ENCODE peak calls at places on chromosomes 11 and 22, in six cellular contexts. V, Z, E, F, Y and A are unnamed samples.

GRCh38 chr22:22157500-22157822 is 87.1 kb upstream of the VPREB1 start:
- DNase-seq in Y (no peak), F (no peak), V (no peak), Z (no peak), E (no peak), A (no peak)

GRCh38 chr11:3902441-3902840 is 47.0 kb downstream of the STIM1 start:
- DNase-seq in V (no peak), F (no peak), Y (no peak), E (no peak), Z (no peak), A (no peak)

GRCh38 chr22:24198682-24199052 is 17.4 kb downstream of the SUSD2 start:
- DNase-seq in Y (no peak), Z (no peak), E (no peak), V (no peak), F (no peak), A (no peak)

GRCh38 chr22:24376606-24377005 is 50.8 kb upstream of the ADORA2A start:
- DNase-seq in F (no peak), E (no peak), V (no peak), Y (no peak), Z (no peak), A (no peak)

GRCh38 chr11:44617671-44618461 is 52.4 kb downstream of the CD82 start:
- DNase-seq in E (no peak), Z (peak; percentile 10), V (no peak), Y (no peak), F (no peak), A (no peak)

GRCh38 chr11:45859661-45860140 is 12.4 kb downstream of the CRY2 start:
- DNase-seq in F (peak; percentile 90), E (peak; percentile 96), Y (peak; percentile 92), V (peak; percentile 66), Z (peak; percentile 96), A (peak; percentile 46)

GRCh38 chr11:8229299-8230177 is 34.1 kb downstream of the LMO1 start:
- DNase-seq in Z (no peak), V (no peak), E (no peak), F (no peak), Y (no peak), A (peak; percentile 62)

GRCh38 chr11:2719831-2720603 is 20.2 kb upstream of the KCNQ1OT1 start:
- DNase-seq in F (no peak), E (no peak), Z (no peak), Y (no peak), V (no peak), A (no peak)

GRCh38 chr11:118688851-118689502 is 9.5 kb upstream of the TREH start:
- DNase-seq in E (no peak), V (no peak), Y (no peak), Z (no peak), F (no peak), A (no peak)

GRCh38 chr11:36463781-36464180 is 46.3 kb downstream of the TRAF6 start:
- DNase-seq in F (no peak), Y (no peak), E (no peak), Z (no peak), V (no peak), A (no peak)

GRCh38 chr11:80432051-80432450 is 991.2 kb upstream of the TENM4 start:
- DNase-seq in Y (no peak), F (no peak), E (no peak), V (no peak), Z (no peak), A (no peak)

GRCh38 chr11:78564037-78564888 is 10.4 kb downstream of the NARS2 start:
- DNase-seq in Y (no peak), E (no peak), V (peak; percentile 74), Z (peak; percentile 61), F (peak; percentile 81), A (peak; percentile 42)

GRCh38 chr11:35550374-35551036 is 25.1 kb upstream of the PAMR1 start:
- DNase-seq in E (peak; percentile 87), V (no peak), Y (no peak), F (no peak), Z (no peak), A (no peak)

GRCh38 chr22:37546436-37547248 is 13.6 kb upstream of the CDC42EP1 start:
- DNase-seq in Y (peak; percentile 75), V (peak; percentile 60), E (no peak), F (no peak), Z (no peak), A (no peak)

GRCh38 chr11:9266926-9267325 is 1.8 kb upstream of the DENND5A start:
- DNase-seq in V (no peak), Y (no peak), F (no peak), E (no peak), Z (no peak), A (no peak)

GRCh38 chr11:134019500-134019899 is 49.4 kb upstream of the JAM3 start:
- DNase-seq in Z (no peak), Y (no peak), V (no peak), F (no peak), E (no peak), A (no peak)

GRCh38 chr11:58675344-58676155 is 53.1 kb downstream of the CNTF start:
- DNase-seq in E (no peak), F (peak; percentile 83), Z (peak; percentile 30), Y (peak; percentile 75), V (peak; percentile 73), A (peak; percentile 44)

GRCh38 chr11:94111241-94111640 is 17.4 kb upstream of the PANX1 start:
- DNase-seq in Z (no peak), Y (no peak), F (no peak), E (no peak), V (no peak), A (no peak)

GRCh38 chr11:46527586-46527985 is 66.2 kb downstream of the AMBRA1 start:
- DNase-seq in F (no peak), Y (no peak), E (no peak), V (no peak), Z (no peak), A (peak; percentile 32)

GRCh38 chr22:48853627-48854240 is 973.9 kb downstream of the BRD1 start:
- DNase-seq in V (no peak), Y (no peak), F (no peak), E (no peak), Z (no peak), A (no peak)

GRCh38 chr11:32005786-32006406 is 85.0 kb upstream of the RCN1 start:
- DNase-seq in Z (no peak), V (no peak), E (no peak), F (no peak), Y (no peak), A (peak; percentile 58)

GRCh38 chr22:38040953-38041759 is 16.0 kb upstream of the PICK1 start:
- DNase-seq in Y (no peak), V (no peak), E (no peak), F (no peak), Z (no peak), A (no peak)

GRCh38 chr11:115928811-115929210 is 424.6 kb upstream of the CADM1 start:
- DNase-seq in V (no peak), E (no peak), F (no peak), Z (no peak), Y (no peak), A (no peak)

GRCh38 chr11:64339754-64340408 is at the start of gene CCDC88B:
- DNase-seq in Z (no peak), F (peak; percentile 7), V (no peak), E (no peak), Y (peak; percentile 59), A (no peak)

GRCh38 chr22:36912694-36913430 is 566 bp upstream of the CSF2RB start:
- DNase-seq in Z (no peak), E (no peak), Y (no peak), V (no peak), F (no peak), A (no peak)

GRCh38 chr22:29408925-29409324 is 20.6 kb upstream of the AP1B1 start:
- DNase-seq in V (no peak), E (peak; percentile 66), Y (no peak), Z (no peak), F (no peak), A (no peak)

GRCh38 chr11:122076721-122077120 is 39.3 kb downstream of the BLID start:
- DNase-seq in F (no peak), Z (no peak), E (no peak), Y (no peak), V (no peak), A (no peak)

GRCh38 chr22:43421914-43422615 is 10.3 kb downstream of the MPPED1 start:
- DNase-seq in V (no peak), F (no peak), Y (no peak), E (no peak), Z (no peak), A (no peak)

GRCh38 chr22:44825310-44826150 is 73.2 kb downstream of the ARHGAP8 start:
- DNase-seq in V (no peak), F (no peak), Z (no peak), E (no peak), Y (no peak), A (no peak)

GRCh38 chr22:24953294-24954113 is 988 bp downstream of the KIAA1671 start:
- DNase-seq in Z (peak; percentile 27), F (peak; percentile 43), V (peak; percentile 50), Y (peak; percentile 25), E (no peak), A (no peak)

DNA sequence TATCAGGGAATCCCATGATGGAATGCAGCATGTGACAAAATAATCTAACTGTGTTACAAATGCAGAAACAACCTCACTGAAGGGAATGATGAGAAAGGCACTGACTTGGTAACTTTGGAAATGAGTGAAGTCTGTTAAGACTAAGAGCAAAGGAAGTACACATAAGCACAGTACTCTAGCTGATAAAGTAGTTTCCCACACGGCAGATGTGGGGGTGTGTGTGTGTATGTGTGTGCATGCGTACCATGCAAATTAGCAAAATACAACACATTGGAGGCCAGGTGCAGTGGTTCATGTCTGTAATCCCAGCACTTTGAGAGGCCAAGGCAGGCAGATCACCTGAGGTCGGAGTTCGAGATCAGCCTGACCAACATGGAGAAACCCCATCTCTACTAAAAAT is 16.6 kb upstream of the NLRP6 start:
- DNase-seq in V (no peak), F (no peak), E (no peak), Z (no peak), Y (no peak), A (no peak)
- H3K27ac ChIP-seq in V (no peak overlapping the region), F (no peak overlapping the region), E (no peak overlapping the region), Z (no peak overlapping the region), Y (no peak overlapping the region), A (no peak overlapping the region)

GRCh38 chr11:30106782-30107181 is 90.0 kb upstream of the KCNA4 start:
- DNase-seq in Z (no peak), Y (no peak), V (no peak), F (no peak), E (no peak), A (no peak)
- H3K4me3 ChIP-seq in Z (no peak overlapping the region), Y (no peak overlapping the region), V (no peak overlapping the region), F (no peak overlapping the region), E (no peak overlapping the region), A (no peak overlapping the region)

GRCh38 chr11:40606800-40607199 is 852.7 kb downstream of the LRRC4C start:
- DNase-seq in Z (no peak), V (no peak), F (no peak), E (no peak), Y (no peak), A (no peak)
- H3K9me3 ChIP-seq in Z (no peaks in the 10 kb centered on the region), V (no peaks in the 10 kb centered on the region), F (peaks cover 8% of the 10 kb centered on the region), E (peaks cover 22% of the 10 kb centered on the region), Y (peaks cover 23% of the 10 kb centered on the region), A (peaks cover 11% of the 10 kb centered on the region)

GRCh38 chr22:46377566-46378498 is 42.3 kb downstream of the TRMU start:
- DNase-seq in F (peak; percentile 89), Z (no peak), V (peak; percentile 88), Y (no peak), E (no peak), A (peak; percentile 63)
- H3K27ac ChIP-seq in F (peak overlapping the region; percentile 93), Z (no peak overlapping the region), V (peak overlapping the region; percentile 93), Y (peak overlapping the region; percentile 58), E (no peak overlapping the region), A (no peak overlapping the region)